ENCODE peak calls at places on chromosomes 13 and 19, in six cellular contexts. A, Z, G, J, W and P are unnamed samples.

GRCh38 chr13:46354143-46355087 is 32.6 kb downstream of the RUBCNL start:
- DNase-seq in A (peak; percentile 97), Z (peak; percentile 89), G (no peak), J (no peak), W (no peak), P (no peak)

GRCh38 chr13:93248627-93249047 is 22.0 kb downstream of the GPC6 start:
- DNase-seq in A (no peak), Z (no peak), G (no peak), J (no peak), W (peak; percentile 73), P (no peak)

GRCh38 chr19:30450945-30451344 is 78.8 kb downstream of the ZNF536 start:
- DNase-seq in A (peak; percentile 50), Z (no peak), G (no peak), J (no peak), W (peak; percentile 10), P (no peak)

GRCh38 chr13:38947049-38947448 is 43.6 kb downstream of the STOML3 start:
- DNase-seq in A (no peak), Z (no peak), G (no peak), J (no peak), W (no peak), P (no peak)

GRCh38 chr13:98291658-98292057 is 114.6 kb upstream of the RNF113B start:
- DNase-seq in A (no peak), Z (no peak), G (no peak), J (no peak), W (no peak), P (no peak)

GRCh38 chr13:32639502-32640105 is 53.4 kb downstream of the PDS5B start:
- DNase-seq in A (peak; percentile 80), Z (peak; percentile 19), G (no peak), J (peak; percentile 65), W (peak; percentile 59), P (peak; percentile 20)

GRCh38 chr19:32227561-32228165 is 117.7 kb upstream of the ZNF507 start:
- DNase-seq in A (no peak), Z (no peak), G (no peak), J (no peak), W (no peak), P (no peak)

GRCh38 chr19:46147791-46148288 is at the start of gene IGFL2:
- DNase-seq in A (peak; percentile 39), Z (no peak), G (no peak), J (no peak), W (no peak), P (no peak)

GRCh38 chr13:51729853-51730553 is 74.0 kb downstream of the DHRS12 start:
- DNase-seq in A (peak; percentile 93), Z (peak; percentile 93), G (no peak), J (peak; percentile 76), W (no peak), P (no peak)

GRCh38 chr13:43303040-43303729 is 279.8 kb downstream of the DNAJC15 start:
- DNase-seq in A (peak; percentile 72), Z (peak; percentile 44), G (no peak), J (peak; percentile 34), W (peak; percentile 82), P (no peak)

GRCh38 chr13:97333983-97334382 is 100.0 kb upstream of the RAP2A start:
- DNase-seq in A (peak; percentile 14), Z (no peak), G (no peak), J (no peak), W (no peak), P (no peak)

GRCh38 chr19:27740396-27740795 is 1472.6 kb downstream of the UQCRFS1 start:
- DNase-seq in A (no peak), Z (peak; percentile 69), G (no peak), J (no peak), W (no peak), P (no peak)

GRCh38 chr13:51154029-51154555 is 43.0 kb upstream of the C13orf42 start:
- DNase-seq in A (peak; percentile 73), Z (peak; percentile 27), G (no peak), J (no peak), W (no peak), P (no peak)

GRCh38 chr13:73141292-73141771 is 82.5 kb downstream of the KLF5 start:
- DNase-seq in A (no peak), Z (no peak), G (no peak), J (no peak), W (peak; percentile 13), P (no peak)

GRCh38 chr19:1261512-1261862 is 7.6 kb upstream of the CIRBP start:
- DNase-seq in A (peak; percentile 63), Z (no peak), G (no peak), J (no peak), W (peak; percentile 81), P (no peak)

GRCh38 chr19:33248104-33248503 is 22.5 kb upstream of the SLC7A10 start:
- DNase-seq in A (no peak), Z (no peak), G (no peak), J (no peak), W (no peak), P (no peak)

GRCh38 chr19:16585808-16586476 is 13.7 kb upstream of the SLC35E1 start:
- DNase-seq in A (no peak), Z (no peak), G (no peak), J (no peak), W (no peak), P (peak; percentile 19)

GRCh38 chr13:107284168-107284567 is 716.2 kb upstream of the ARGLU1 start:
- DNase-seq in A (peak; percentile 73), Z (peak; percentile 44), G (no peak), J (no peak), W (no peak), P (no peak)

GRCh38 chr13:99985243-99985874 is 3.8 kb downstream of the ZIC2 start:
- DNase-seq in A (no peak), Z (no peak), G (no peak), J (no peak), W (peak; percentile 73), P (no peak)

GRCh38 chr13:19860884-19861655 is 2.4 kb downstream of the ZMYM5 start:
- DNase-seq in A (peak; percentile 87), Z (peak; percentile 54), G (no peak), J (no peak), W (peak; percentile 41), P (no peak)

GRCh38 chr13:31037874-31038475 is 105.5 kb downstream of the TEX26 start:
- DNase-seq in A (no peak), Z (no peak), G (no peak), J (no peak), W (no peak), P (no peak)

GRCh38 chr13:100513171-100513570 is 75.4 kb downstream of the GGACT start:
- DNase-seq in A (no peak), Z (no peak), G (no peak), J (no peak), W (no peak), P (no peak)

GRCh38 chr19:15015946-15016542 is 33.2 kb upstream of the CASP14 start:
- DNase-seq in A (peak; percentile 36), Z (peak; percentile 7), G (no peak), J (no peak), W (peak; percentile 83), P (no peak)

GRCh38 chr13:42645717-42646116 is 71.8 kb downstream of the TNFSF11 start:
- DNase-seq in A (no peak), Z (no peak), G (no peak), J (no peak), W (no peak), P (no peak)

GRCh38 chr19:38308926-38309614 is 5.0 kb downstream of the C19orf33 start:
- DNase-seq in A (no peak), Z (no peak), G (no peak), J (no peak), W (no peak), P (no peak)

GRCh38 chr13:19838726-19839342 is 24.6 kb downstream of the ZMYM5 start:
- DNase-seq in A (peak; percentile 61), Z (no peak), G (no peak), J (no peak), W (no peak), P (no peak)

GRCh38 chr13:72437458-72437857 is 290.0 kb downstream of the MZT1 start:
- DNase-seq in A (no peak), Z (peak; percentile 7), G (no peak), J (no peak), W (no peak), P (no peak)

DNA sequence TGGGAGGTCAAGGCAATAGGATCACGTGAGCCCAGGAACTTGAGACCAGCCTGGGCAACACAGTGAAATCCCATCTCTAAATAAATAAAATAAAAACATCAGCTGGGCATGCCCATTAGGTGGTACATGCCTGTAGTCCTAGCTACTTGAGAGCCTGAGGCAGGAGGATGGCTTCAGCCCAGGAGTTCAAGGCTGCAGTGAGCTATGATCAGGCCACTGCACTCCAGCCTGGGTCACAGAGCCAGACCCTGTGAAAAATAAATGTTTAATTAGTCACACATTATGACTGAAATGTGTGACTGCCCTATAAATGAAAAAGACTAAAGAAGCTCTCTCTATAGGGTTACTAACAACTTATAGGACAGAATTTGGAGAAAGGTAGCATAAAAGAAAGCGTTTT is 37.7 kb downstream of the USP12 start:
- DNase-seq in A (no peak), Z (no peak), G (no peak), J (no peak), W (no peak), P (no peak)
- H3K4me3 ChIP-seq in A (no peak overlapping the region), Z (no peak overlapping the region), G (no peak overlapping the region), J (no peak overlapping the region), W (no peak overlapping the region), P (no peak overlapping the region)

GRCh38 chr19:48252625-48253024 is 3.1 kb downstream of the CARD8 start:
- DNase-seq in A (no peak), Z (no peak), G (no peak), J (no peak), W (no peak), P (no peak)
- H3K4me1 ChIP-seq in A (no peaks in the 10 kb centered on the region), Z (peaks cover 9% of the 10 kb centered on the region), G (no peaks in the 10 kb centered on the region), J (peaks cover 11% of the 10 kb centered on the region), W (peaks cover 7% of the 10 kb centered on the region), P (peaks cover 40% of the 10 kb centered on the region)

DNA sequence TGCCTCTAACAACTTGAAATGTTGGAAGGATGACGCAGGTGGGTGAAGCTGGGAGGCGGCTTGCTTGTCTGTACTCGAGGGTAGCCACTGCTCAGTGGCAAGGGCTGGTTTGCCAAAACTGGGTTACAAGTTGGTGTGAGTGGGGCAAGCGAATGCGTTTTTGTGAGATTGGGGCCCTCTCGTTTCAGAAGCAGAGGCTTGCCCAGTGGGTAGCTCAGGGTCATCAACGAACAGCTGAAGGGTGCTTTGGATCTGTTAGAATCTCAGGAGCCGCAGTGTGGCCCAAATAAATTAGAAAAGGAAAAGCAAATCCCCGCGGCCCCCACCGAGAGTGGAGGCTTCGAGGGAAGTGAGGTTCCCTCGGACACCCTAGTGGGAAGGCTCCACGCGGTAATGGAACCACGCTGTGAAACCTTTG is 7.3 kb downstream of the ATP4B start:
- DNase-seq in A (no peak), Z (no peak), G (peak; percentile 36), J (no peak), W (no peak), P (no peak)
- H3K4me3 ChIP-seq in A (no peak overlapping the region), Z (no peak overlapping the region), G (no peak overlapping the region), J (no peak overlapping the region), W (no peak overlapping the region), P (no peak overlapping the region)

GRCh38 chr19:6267552-6268381 is 12.0 kb downstream of the MLLT1 start:
- DNase-seq in A (peak; percentile 44), Z (no peak), G (no peak), J (no peak), W (no peak), P (no peak)

GRCh38 chr19:6270076-6270745 is 9.6 kb downstream of the MLLT1 start:
- DNase-seq in A (no peak), Z (no peak), G (no peak), J (no peak), W (no peak), P (no peak)

GRCh38 chr19:6270822-6271221 is 9.0 kb downstream of the MLLT1 start:
- DNase-seq in A (no peak), Z (no peak), G (no peak), J (no peak), W (no peak), P (no peak)

GRCh38 chr19:6268382-6268771 is 11.4 kb downstream of the MLLT1 start:
- DNase-seq in A (no peak), Z (no peak), G (no peak), J (no peak), W (no peak), P (no peak)

GRCh38 chr19:6269101-6269886 is 10.5 kb downstream of the MLLT1 start:
- DNase-seq in A (no peak), Z (no peak), G (no peak), J (no peak), W (no peak), P (no peak)
- H3K4me1 ChIP-seq in A (peaks cover 38% of the 10 kb centered on the region), Z (peaks cover 36% of the 10 kb centered on the region), G (peaks cover 28% of the 10 kb centered on the region), J (peaks cover 36% of the 10 kb centered on the region), W (peaks cover 36% of the 10 kb centered on the region), P (no peaks in the 10 kb centered on the region)